ENCODE peak calls at places on chromosomes 2 and 18, in nine cellular contexts. L is HepG2, N is lower leg skin, U is psoas muscle, Z is ovary, G is OCI-LY7, P is IMR-90, C is GM23338, M is fibroblast of pulmonary artery. R is an unnamed sample.

GRCh38 chr18:48621815-48622555 is 83.2 kb downstream of the CTIF start:
- DNase-seq in U (no peak), G (peak; percentile 64), N (no peak), Z (no peak), P (peak; percentile 29), C (no peak), L (no peak), M (no peak), R (no peak)

GRCh38 chr2:109285244-109285651 is 156.2 kb downstream of the SH3RF3 start:
- DNase-seq in P (peak; percentile 41), N (no peak), M (no peak), L (no peak), Z (no peak), C (no peak), U (peak; percentile 62), G (no peak), R (no peak)

GRCh38 chr2:26550276-26551015 is 72.5 kb upstream of the OTOF start:
- DNase-seq in N (no peak), P (no peak), G (no peak), U (no peak), L (no peak), M (no peak), C (no peak), Z (no peak), R (no peak)

GRCh38 chr18:5543036-5543671 is 643 bp downstream of the EPB41L3 start:
- DNase-seq in L (no peak), M (no peak), G (no peak), Z (peak; percentile 20), C (peak; percentile 74), N (no peak), U (peak; percentile 55), P (no peak), R (no peak)

GRCh38 chr2:218957685-218958084 is 1.8 kb upstream of the CDK5R2 start:
- DNase-seq in M (no peak), U (no peak), G (no peak), N (no peak), C (no peak), Z (no peak), L (no peak), P (no peak), R (no peak)

GRCh38 chr2:81266106-81266505 is 961.6 kb upstream of the LRRTM1 start:
- DNase-seq in C (peak; percentile 68), U (no peak), N (no peak), Z (no peak), G (peak; percentile 17), P (no peak), M (peak; percentile 1), L (peak; percentile 18), R (no peak)

GRCh38 chr18:39425172-39425571 is 1859.6 kb upstream of the CELF4 start:
- DNase-seq in Z (no peak), G (no peak), M (no peak), N (no peak), C (no peak), P (no peak), U (no peak), L (no peak), R (no peak)

GRCh38 chr2:128617029-128617590 is 298.4 kb upstream of the HS6ST1 start:
- DNase-seq in P (no peak), U (peak; percentile 23), L (no peak), Z (no peak), G (no peak), N (no peak), C (no peak), M (no peak), R (no peak)

GRCh38 chr2:53021285-53021684 is 746.3 kb upstream of the CHAC2 start:
- DNase-seq in U (no peak), C (no peak), G (no peak), N (no peak), Z (no peak), L (no peak), M (peak; percentile 71), P (peak; percentile 88), R (no peak)

GRCh38 chr2:203892207-203892606 is 24.6 kb downstream of the CTLA4 start:
- DNase-seq in U (no peak), M (no peak), G (no peak), L (no peak), Z (no peak), C (peak; percentile 11), P (no peak), N (no peak), R (no peak)

GRCh38 chr2:235746257-235746934 is 252.6 kb downstream of the AGAP1 start:
- DNase-seq in U (no peak), C (peak; percentile 94), M (peak; percentile 91), L (peak; percentile 81), Z (peak; percentile 41), N (peak; percentile 67), P (peak; percentile 90), G (peak; percentile 71), R (no peak)

GRCh38 chr2:191557841-191558240 is 120.1 kb upstream of the NABP1 start:
- DNase-seq in U (no peak), L (no peak), P (no peak), Z (no peak), M (no peak), N (no peak), C (no peak), G (no peak), R (no peak)

GRCh38 chr2:40289771-40290404 is 162.0 kb downstream of the SLC8A1 start:
- DNase-seq in M (no peak), L (no peak), G (peak; percentile 35), Z (no peak), U (no peak), N (no peak), P (no peak), C (no peak), R (no peak)

GRCh38 chr2:202023198-202023903 is 10.3 kb upstream of the FZD7 start:
- DNase-seq in P (no peak), G (no peak), N (no peak), Z (no peak), U (no peak), C (peak; percentile 97), M (no peak), L (no peak), R (no peak)
- H3K4me3 ChIP-seq in P (no peak overlapping the region), G (no peak overlapping the region), N (no peak overlapping the region), Z (no peak overlapping the region), U (no peak overlapping the region), C (peak overlapping the region; percentile 31), M (no peak overlapping the region), L (no peak overlapping the region), R (no peak overlapping the region)

DNA sequence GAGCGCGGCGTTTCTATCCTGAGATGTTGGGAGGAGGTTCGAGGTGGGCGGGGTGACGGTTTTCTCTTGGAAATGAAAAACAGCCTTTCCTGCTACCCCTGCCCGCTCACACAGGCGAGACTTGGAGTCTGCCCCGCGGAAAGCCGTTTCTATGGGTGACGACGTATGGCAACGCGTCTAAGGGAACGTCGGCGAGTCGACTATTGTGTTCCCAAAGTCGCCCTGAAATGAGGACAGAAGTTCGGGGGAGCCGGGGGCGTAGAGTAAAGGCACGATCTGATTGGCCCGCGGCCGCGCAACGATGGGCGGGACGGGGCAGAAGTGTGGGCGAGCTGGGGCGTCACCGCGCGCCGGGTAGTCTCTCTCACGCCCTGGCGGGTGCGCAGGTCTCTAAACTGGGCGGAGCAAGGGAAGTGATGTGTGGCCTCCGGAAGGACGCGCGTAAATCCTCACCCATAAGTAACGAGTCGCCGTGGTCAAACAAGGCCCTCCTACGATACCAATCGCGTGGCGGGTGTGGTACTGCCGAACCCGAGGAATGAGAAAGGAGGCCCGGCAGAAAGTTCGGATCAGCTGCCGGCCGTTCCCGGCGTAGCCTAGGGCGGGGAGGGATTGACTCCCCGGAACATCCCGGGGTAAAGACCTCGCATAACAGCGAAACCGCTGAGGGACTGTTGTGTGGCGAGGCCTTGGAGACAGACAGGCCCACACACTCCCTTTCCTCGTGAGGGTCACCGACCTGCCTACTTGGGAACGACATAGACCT is 89.6 kb downstream of the FAM161A start:
- DNase-seq in N (peak; percentile 98), G (peak; percentile 97), L (peak; percentile 89), Z (peak; percentile 97), P (peak; percentile 99), C (peak; percentile 99), M (peak; percentile 99), U (peak; percentile 99), R (peak; percentile 92)
- TF ChIP-seq CTCF in N (no peak), G (no peak), L (no peak), Z (no peak), P (no peak), C (no peak), M (no peak), U (no peak), R (peak; percentile 1)

DNA sequence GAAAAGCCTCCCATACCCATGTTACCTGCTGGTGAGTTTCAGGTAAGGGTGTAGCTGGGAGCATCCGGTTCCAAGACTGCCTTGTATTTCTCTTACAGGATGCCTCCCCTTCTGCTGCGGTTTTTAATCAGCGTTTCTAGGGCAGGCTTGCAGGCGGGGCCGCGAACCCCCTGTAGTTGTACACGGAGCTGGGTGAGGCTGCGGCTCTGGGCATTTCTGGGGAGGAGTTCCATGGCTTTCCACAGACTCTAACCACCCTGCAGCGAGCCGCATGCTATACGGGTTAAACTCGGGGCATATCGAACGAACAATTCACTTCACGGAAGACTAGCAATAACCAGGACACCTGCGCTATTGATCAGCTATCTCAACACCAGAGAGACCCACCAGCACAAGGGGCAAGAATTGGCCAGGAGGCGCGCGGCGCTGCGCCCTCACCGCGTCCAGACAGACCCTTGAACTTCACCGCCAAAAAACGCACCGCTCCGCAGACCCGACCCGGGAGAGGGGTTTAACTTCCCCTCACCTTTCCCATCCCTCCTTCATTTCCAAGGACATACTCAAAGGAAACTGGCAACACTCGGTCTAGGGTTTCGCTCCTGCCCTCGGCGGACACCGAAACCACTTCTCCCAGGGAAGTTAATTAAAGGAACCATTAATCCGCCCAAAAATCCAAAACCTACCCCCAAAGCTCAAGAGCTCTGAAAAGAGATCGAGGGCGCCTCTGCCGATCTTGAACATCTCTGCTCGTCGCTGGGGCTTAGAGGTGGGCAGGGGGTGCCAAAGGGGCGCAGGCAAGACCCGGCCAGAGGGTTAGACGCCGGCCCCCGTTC is 909 bp downstream of the TGFA start:
- DNase-seq in Z (no peak), U (no peak), C (peak; percentile 52), M (no peak), P (no peak), G (no peak), N (no peak), L (no peak), R (no peak)
- H3K4me3 ChIP-seq in Z (peak overlapping the region; percentile 49), U (peak overlapping the region; percentile 80), C (peak overlapping the region; percentile 94), M (no peak overlapping the region), P (no peak overlapping the region), G (no peak overlapping the region), N (peak overlapping the region; percentile 48), L (peak overlapping the region; percentile 91), R (peak overlapping the region; percentile 86)

DNA sequence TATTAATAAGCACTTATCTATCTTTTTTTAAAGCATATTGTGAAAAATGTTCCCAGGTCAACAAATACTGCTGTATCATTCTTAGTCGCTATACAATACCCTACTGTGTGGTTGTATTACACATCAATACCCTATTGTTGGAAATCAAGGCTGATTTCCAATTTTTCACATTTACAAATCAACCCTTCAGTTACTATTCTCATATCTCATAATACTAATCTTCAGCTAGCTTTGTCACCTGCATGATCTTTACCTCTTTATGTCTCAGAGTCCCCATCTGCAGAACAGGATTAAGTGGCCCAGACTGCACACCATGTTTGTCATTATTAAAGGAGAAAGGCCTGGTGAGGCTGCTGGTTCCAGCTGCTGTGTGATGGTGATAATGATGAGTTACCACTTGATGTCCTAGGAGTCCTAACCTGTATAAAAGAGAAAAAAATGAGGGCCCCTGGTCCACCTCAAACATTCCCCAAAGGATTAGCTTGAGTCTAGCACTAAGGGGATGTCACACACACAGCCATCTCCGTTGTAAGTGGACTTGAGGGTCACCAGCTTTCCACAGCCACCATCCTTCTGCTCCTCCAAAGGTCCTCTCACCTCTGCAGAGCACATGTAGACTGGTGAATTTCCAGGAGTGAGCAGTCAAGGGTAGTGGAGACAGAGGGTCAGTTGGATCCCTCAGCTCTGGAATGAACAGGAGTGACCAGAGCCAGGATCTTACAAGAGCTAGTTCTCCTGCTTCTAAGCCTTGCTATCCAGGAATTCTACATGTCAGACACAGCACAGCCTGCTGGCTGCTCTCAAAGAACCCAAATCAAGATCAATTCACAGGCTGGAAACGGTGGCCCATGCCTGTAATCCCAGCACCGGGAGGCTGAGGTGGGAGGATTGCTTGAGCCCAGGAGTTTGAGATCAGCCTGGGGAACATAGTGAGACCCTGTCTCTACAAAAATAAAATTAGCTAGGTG is 36.0 kb upstream of the BIN1 start:
- DNase-seq in L (no peak), Z (no peak), N (no peak), G (no peak), M (no peak), P (no peak), C (no peak), U (no peak), R (no peak)
- TF ChIP-seq CTCF in L (no peak), Z (no peak), N (no peak), G (no peak), M (no peak), P (no peak), C (no peak), U (no peak), R (no peak)

R was measured in thoracic aorta.